ENCODE peak calls at places on chromosome 2, in six cellular contexts. Q, B, M, R, L and G are unnamed samples.

GRCh38 chr2:101616411-101616810 is 81.1 kb upstream of the MAP4K4 start:
- DNase-seq in R (no peak), B (no peak), L (no peak), Q (no peak), M (no peak), G (no peak)

GRCh38 chr2:54107903-54108615 is 7.4 kb upstream of the ACYP2 start:
- DNase-seq in Q (no peak), B (no peak), R (no peak), L (no peak), M (no peak), G (no peak)

GRCh38 chr2:206642075-206643025 is at the start of gene FAM237A:
- DNase-seq in Q (no peak), R (peak), B (no peak), M (peak), L (no peak), G (no peak)

GRCh38 chr2:143824796-143825195 is 695.1 kb downstream of the ZEB2 start:
- DNase-seq in M (no peak), Q (no peak), R (no peak), L (no peak), B (no peak), G (no peak)

GRCh38 chr2:241302083-241302482 is 13.4 kb downstream of the HDLBP start:
- DNase-seq in B (no peak), Q (no peak), M (no peak), L (no peak), R (no peak), G (no peak)

GRCh38 chr2:124804014-124804940 is 779.2 kb downstream of the CNTNAP5 start:
- DNase-seq in R (peak), L (no peak), M (peak), B (no peak), Q (no peak), G (no peak)

GRCh38 chr2:222297600-222297935 is 1.2 kb downstream of the PAX3 start:
- DNase-seq in B (no peak), R (no peak), M (peak), Q (no peak), L (no peak), G (no peak)

GRCh38 chr2:42801388-42801787 is 9.0 kb upstream of the HAAO start:
- DNase-seq in L (no peak), Q (no peak), R (no peak), M (no peak), B (no peak), G (no peak)

GRCh38 chr2:56231361-56231760 is 47.6 kb downstream of the CCDC85A start:
- DNase-seq in L (no peak), M (peak), R (no peak), Q (no peak), B (no peak), G (no peak)

GRCh38 chr2:50607746-50608145 is 424.2 kb downstream of the NRXN1 start:
- DNase-seq in Q (no peak), M (no peak), L (no peak), R (no peak), B (no peak), G (no peak)

GRCh38 chr2:127573298-127573697 is 37.8 kb downstream of the MYO7B start:
- DNase-seq in R (no peak), Q (no peak), B (no peak), M (no peak), L (no peak), G (no peak)

GRCh38 chr2:223779877-223780276 is 57.5 kb downstream of the AP1S3 start:
- DNase-seq in M (peak), L (no peak), Q (no peak), R (peak), B (peak), G (peak)

GRCh38 chr2:172783091-172783898 is 47.6 kb downstream of the RAPGEF4 start:
- DNase-seq in B (no peak), R (no peak), M (peak), L (no peak), Q (no peak), G (no peak)

GRCh38 chr2:9428965-9429577 is 5.6 kb downstream of the CPSF3 start:
- DNase-seq in B (no peak), Q (no peak), M (peak), L (no peak), R (no peak), G (no peak)

GRCh38 chr2:214492152-214492551 is 81.3 kb downstream of the VWC2L start:
- DNase-seq in B (no peak), R (no peak), Q (no peak), L (no peak), M (no peak), G (no peak)

GRCh38 chr2:3612639-3613523 is 18.0 kb downstream of the COLEC11 start:
- DNase-seq in L (no peak), R (no peak), Q (no peak), M (no peak), B (no peak), G (no peak)

GRCh38 chr2:188291617-188292445 is at the start of gene GULP1:
- DNase-seq in L (peak), B (no peak), Q (peak), M (peak), R (peak), G (no peak)

GRCh38 chr2:197209274-197209673 is 101.3 kb downstream of the ANKRD44 start:
- DNase-seq in R (no peak), Q (no peak), B (no peak), L (no peak), M (no peak), G (no peak)

GRCh38 chr2:9251154-9252001 is 44.8 kb downstream of the ASAP2 start:
- DNase-seq in L (no peak), R (no peak), Q (no peak), M (peak), B (no peak), G (no peak)

GRCh38 chr2:133444411-133444934 is 123.8 kb downstream of the NCKAP5 start:
- DNase-seq in M (no peak), R (no peak), Q (no peak), L (no peak), B (no peak), G (no peak)

GRCh38 chr2:160073284-160073888 is 11.0 kb upstream of the PLA2R1 start:
- DNase-seq in B (no peak), M (no peak), Q (no peak), R (no peak), L (no peak), G (no peak)

GRCh38 chr2:227871375-227871788 is at the start of gene DAW1:
- DNase-seq in B (peak), R (peak), M (peak), L (peak), Q (no peak), G (peak)